ENCODE peak calls at places on chromosomes 6 and 20, in four cellular contexts. E is uterus; T is WERI-Rb-1; Z is CD4-positive, alpha-beta T cell. J is an unnamed sample.

GRCh38 chr20:38779247-38780097 is 26.0 kb upstream of the PPP1R16B start:
- DNase-seq in E (no peak), T (no peak), Z (no peak), J (peak; percentile 68)

GRCh38 chr6:114284281-114284680 is 58.5 kb downstream of the HS3ST5 start:
- DNase-seq in E (no peak), T (no peak), Z (no peak), J (no peak)

GRCh38 chr6:156866181-156866862 is 89.1 kb downstream of the ARID1B start:
- DNase-seq in E (no peak), T (no peak), Z (no peak), J (no peak)

GRCh38 chr6:130620338-130620781 is 206.8 kb upstream of the SMLR1 start:
- DNase-seq in E (no peak), T (no peak), Z (no peak), J (no peak)

GRCh38 chr20:43909211-43909610 is 5.4 kb upstream of the TOX2 start:
- DNase-seq in E (no peak), T (no peak), Z (no peak), J (no peak)

GRCh38 chr6:28673800-28674671 is 148.4 kb downstream of the GPX5 start:
- DNase-seq in E (no peak), T (peak; percentile 83), Z (no peak), J (no peak)

GRCh38 chr6:101113468-101114260 is 232.5 kb upstream of the ASCC3 start:
- DNase-seq in E (no peak), T (no peak), Z (no peak), J (no peak)

GRCh38 chr6:87213364-87213763 is 58.0 kb downstream of the ZNF292 start:
- DNase-seq in E (no peak), T (no peak), Z (no peak), J (no peak)

GRCh38 chr6:134802426-134803058 is 147.4 kb downstream of the ALDH8A1 start:
- DNase-seq in E (no peak), T (no peak), Z (no peak), J (no peak)

GRCh38 chr6:11111769-11112437 is 378 bp upstream of the ERVFRD-1 start:
- DNase-seq in E (no peak), T (no peak), Z (no peak), J (no peak)

GRCh38 chr20:14921546-14921945 is 584.1 kb upstream of the FLRT3 start:
- DNase-seq in E (no peak), T (no peak), Z (no peak), J (no peak)

GRCh38 chr6:12324741-12325140 is 34.6 kb downstream of the EDN1 start:
- DNase-seq in E (no peak), T (no peak), Z (no peak), J (no peak)

GRCh38 chr6:12327391-12327790 is 37.2 kb downstream of the EDN1 start:
- DNase-seq in E (no peak), T (no peak), Z (no peak), J (no peak)

GRCh38 chr6:12328701-12329100 is 38.5 kb downstream of the EDN1 start:
- DNase-seq in E (no peak), T (no peak), Z (no peak), J (no peak)

GRCh38 chr6:12324096-12324495 is 33.9 kb downstream of the EDN1 start:
- DNase-seq in E (no peak), T (no peak), Z (no peak), J (no peak)

DNA sequence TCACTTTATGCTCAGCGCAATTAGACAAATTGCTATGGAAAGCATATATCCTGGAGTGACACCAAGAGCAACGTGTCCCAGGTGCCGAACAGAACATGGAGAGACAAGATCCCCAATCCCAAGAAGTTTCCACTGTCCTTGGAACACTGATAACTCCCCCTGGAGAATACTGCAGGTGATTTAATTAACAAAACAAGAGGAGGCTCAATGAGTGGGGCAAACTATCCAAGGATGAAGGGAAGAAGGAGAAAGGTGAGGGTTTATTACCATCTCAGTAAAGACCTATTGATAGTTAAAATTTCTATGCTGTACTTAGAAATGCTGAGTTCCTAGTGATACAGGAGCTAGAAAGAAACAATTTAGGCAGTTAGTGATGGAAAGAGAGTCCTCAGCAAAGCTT is 35.7 kb downstream of the EDN1 start:
- DNase-seq in E (no peak), T (no peak), Z (no peak), J (no peak)
- H3K27ac ChIP-seq in E (no peak overlapping the region), T (no peak overlapping the region), Z (no peak overlapping the region), J (peak overlapping the region; percentile 8)

GRCh38 chr6:129188795-129189194 is 305.9 kb downstream of the LAMA2 start:
- DNase-seq in E (no peak), T (no peak), Z (no peak), J (no peak)
- H3K27ac ChIP-seq in E (no peak overlapping the region), T (no peak overlapping the region), Z (no peak overlapping the region), J (no peak overlapping the region)

DNA sequence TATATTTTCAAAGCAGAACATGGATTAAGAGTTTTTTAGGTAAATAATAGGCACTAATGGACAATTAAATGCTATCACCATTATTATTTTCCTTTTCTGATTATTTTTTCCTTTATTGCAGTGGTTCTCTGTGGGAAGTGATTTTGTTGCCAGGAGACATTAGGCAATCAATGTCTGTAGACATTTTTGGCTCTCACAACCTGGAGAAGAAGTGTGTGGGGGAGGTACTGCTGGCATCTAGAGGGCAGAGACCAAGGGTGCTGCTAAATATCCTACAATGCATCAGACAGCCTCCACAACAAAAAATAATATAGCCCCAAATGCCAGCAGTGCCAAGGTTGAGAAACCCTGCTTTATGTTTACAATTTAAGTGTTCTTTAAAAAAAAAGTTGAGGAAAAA is 8.3 kb downstream of the IFNGR1 start:
- DNase-seq in E (no peak), T (no peak), Z (no peak), J (no peak)
- H3K27ac ChIP-seq in E (peak overlapping the region; percentile 97), T (no peak overlapping the region), Z (no peak overlapping the region), J (no peak overlapping the region)

DNA sequence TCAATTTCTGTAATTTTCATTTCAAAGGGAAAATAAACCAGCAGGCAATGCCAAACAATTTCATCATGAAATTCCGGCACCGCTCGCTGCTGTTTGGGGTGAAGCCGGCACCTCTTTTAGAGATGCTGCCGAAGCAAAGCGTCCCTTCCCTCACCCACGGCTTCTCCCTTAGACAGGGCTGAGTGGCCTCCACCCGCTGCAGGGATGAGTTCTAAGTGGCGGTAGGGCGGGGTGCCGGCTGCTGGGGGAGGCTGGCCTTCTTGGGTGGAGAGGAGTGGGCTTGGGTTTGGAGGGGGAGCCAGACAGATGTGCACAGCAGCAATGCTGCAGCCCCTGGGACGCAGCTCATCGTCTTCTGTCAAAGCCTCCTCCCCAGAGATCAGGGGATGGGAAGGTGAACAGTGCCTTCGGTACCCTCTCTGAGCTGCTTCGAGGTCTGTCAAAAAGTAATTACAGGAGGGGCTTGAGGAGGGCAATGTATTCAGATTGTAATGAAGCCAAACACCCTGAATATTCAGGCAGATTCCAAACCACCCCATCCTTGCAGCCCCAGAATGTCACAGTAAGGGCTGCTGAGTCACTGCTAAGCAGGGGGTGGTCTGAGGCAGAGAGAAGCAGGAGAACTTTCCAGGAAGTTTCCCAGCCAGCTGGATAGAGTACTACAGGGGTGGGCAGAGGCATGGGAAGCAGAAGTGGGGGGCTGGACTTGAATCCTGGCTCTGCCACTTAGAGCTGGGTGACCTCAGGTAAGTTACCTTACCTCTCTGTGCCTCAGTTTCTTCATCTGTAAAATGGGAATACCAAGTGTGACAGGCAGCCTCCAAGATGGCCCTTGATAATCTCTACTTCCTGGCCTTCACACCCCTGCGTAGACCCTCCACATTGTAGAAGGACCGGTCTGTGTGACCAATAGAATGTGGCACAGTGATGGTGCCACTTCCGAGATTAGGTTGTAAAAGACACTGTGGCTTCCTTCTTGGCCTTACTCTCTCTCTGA is 96.6 kb downstream of the SULF2 start:
- DNase-seq in E (no peak), T (no peak), Z (no peak), J (no peak)
- H3K27ac ChIP-seq in E (no peak overlapping the region), T (no peak overlapping the region), Z (no peak overlapping the region), J (no peak overlapping the region)

DNA sequence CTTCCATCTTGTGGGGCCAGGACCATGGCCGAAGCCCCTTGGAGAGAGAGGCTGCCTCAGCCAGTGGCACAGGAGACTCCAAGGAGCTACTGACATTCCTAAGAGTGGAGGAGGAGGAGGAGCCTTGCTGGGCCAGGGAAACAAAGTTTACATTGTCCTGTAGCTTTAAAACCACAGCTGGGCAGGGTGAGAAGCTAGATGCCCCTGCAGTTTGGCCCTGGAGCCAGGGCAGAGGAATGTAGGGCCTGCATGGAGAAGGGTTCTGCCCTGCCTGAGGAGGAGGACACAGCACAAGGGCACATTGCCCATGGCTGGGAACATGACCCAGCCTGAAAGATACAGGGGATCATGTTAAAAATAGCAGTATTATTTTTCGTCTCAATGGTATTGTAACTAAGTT is 37.4 kb downstream of the PLCG1 start:
- DNase-seq in E (peak; percentile 10), T (peak; percentile 2), Z (no peak), J (no peak)
- H3K27ac ChIP-seq in E (peak overlapping the region; percentile 85), T (no peak overlapping the region), Z (no peak overlapping the region), J (no peak overlapping the region)

J was measured in iPS DF 6.9.